ENCODE peak calls at places on chromosomes 3 and 15, in four cellular contexts. Q, D, P and N are unnamed samples.

GRCh38 chr15:69443032-69443611 is 9.5 kb upstream of the RPLP1 start:
- DNase-seq in Q (no peak), D (no peak), P (no peak), N (no peak)

GRCh38 chr3:55879901-55880331 is 392.8 kb upstream of the WNT5A start:
- DNase-seq in Q (no peak), D (peak), P (no peak), N (no peak)

GRCh38 chr3:124707667-124708066 is 22.6 kb upstream of the UMPS start:
- DNase-seq in Q (no peak), D (peak), P (peak), N (no peak)

GRCh38 chr3:132256984-132257383 is 60.2 kb upstream of the ACP3 start:
- DNase-seq in Q (peak), D (peak), P (peak), N (no peak)

GRCh38 chr3:126423191-126424038 is 28.7 kb downstream of the CFAP100 start:
- DNase-seq in Q (no peak), D (no peak), P (no peak), N (no peak)

GRCh38 chr15:28002867-28003266 is 96.2 kb downstream of the OCA2 start:
- DNase-seq in Q (no peak), D (no peak), P (no peak), N (no peak)

GRCh38 chr15:96701443-96701842 is 370.9 kb downstream of the NR2F2 start:
- DNase-seq in Q (no peak), D (no peak), P (no peak), N (no peak)

GRCh38 chr15:88653200-88654064 is 14.6 kb downstream of the ISG20 start:
- DNase-seq in Q (no peak), D (no peak), P (peak), N (no peak)

GRCh38 chr15:73605759-73606423 is 27.3 kb downstream of the NPTN start:
- DNase-seq in Q (no peak), D (no peak), P (no peak), N (no peak)

GRCh38 chr15:99408236-99409096 is 157.2 kb downstream of the LRRC28 start:
- DNase-seq in Q (peak), D (peak), P (peak), N (no peak)

GRCh38 chr3:12916159-12916558 is 74.8 kb upstream of the RPL32 start:
- DNase-seq in Q (no peak), D (no peak), P (no peak), N (no peak)

GRCh38 chr15:76951161-76951714 is 19.7 kb downstream of the RCN2 start:
- DNase-seq in Q (no peak), D (no peak), P (no peak), N (no peak)

GRCh38 chr3:47004369-47005211 is 25.1 kb downstream of the NBEAL2 start:
- DNase-seq in Q (no peak), D (no peak), P (no peak), N (no peak)

GRCh38 chr3:65854606-65855304 is 184.0 kb downstream of the MAGI1 start:
- DNase-seq in Q (no peak), D (no peak), P (peak), N (peak)

GRCh38 chr3:107208100-107208499 is 169.1 kb upstream of the CCDC54 start:
- DNase-seq in Q (peak), D (peak), P (peak), N (peak)

GRCh38 chr15:68646156-68646555 is 67.4 kb downstream of the CORO2B start:
- DNase-seq in Q (no peak), D (no peak), P (no peak), N (no peak)

GRCh38 chr3:31132132-31132769 is 237.8 kb upstream of the GADL1 start:
- DNase-seq in Q (peak), D (peak), P (peak), N (peak)

GRCh38 chr3:37210230-37210629 is 35.8 kb upstream of the LRRFIP2 start:
- DNase-seq in Q (no peak), D (no peak), P (peak), N (no peak)

GRCh38 chr3:64445318-64446300 is 220.3 kb upstream of the PRICKLE2 start:
- DNase-seq in Q (peak), D (no peak), P (no peak), N (no peak)

GRCh38 chr3:45473841-45474240 is 85.5 kb downstream of the LARS2 start:
- DNase-seq in Q (no peak), D (peak), P (no peak), N (no peak)

GRCh38 chr15:96867992-96868391 is 537.5 kb downstream of the NR2F2 start:
- DNase-seq in Q (no peak), D (no peak), P (no peak), N (no peak)

GRCh38 chr3:140942221-140943104 is 827 bp downstream of the SLC25A36 start:
- DNase-seq in Q (peak), D (peak), P (peak), N (no peak)

GRCh38 chr3:140941090-140941433 is 574 bp upstream of the SLC25A36 start:
- DNase-seq in Q (no peak), D (no peak), P (no peak), N (no peak)

GRCh38 chr3:140948460-140949249 is 7.0 kb downstream of the SLC25A36 start:
- DNase-seq in Q (no peak), D (no peak), P (no peak), N (no peak)

GRCh38 chr3:140941434-140942220 is at the start of gene SLC25A36:
- DNase-seq in Q (peak), D (peak), P (peak), N (peak)

DNA sequence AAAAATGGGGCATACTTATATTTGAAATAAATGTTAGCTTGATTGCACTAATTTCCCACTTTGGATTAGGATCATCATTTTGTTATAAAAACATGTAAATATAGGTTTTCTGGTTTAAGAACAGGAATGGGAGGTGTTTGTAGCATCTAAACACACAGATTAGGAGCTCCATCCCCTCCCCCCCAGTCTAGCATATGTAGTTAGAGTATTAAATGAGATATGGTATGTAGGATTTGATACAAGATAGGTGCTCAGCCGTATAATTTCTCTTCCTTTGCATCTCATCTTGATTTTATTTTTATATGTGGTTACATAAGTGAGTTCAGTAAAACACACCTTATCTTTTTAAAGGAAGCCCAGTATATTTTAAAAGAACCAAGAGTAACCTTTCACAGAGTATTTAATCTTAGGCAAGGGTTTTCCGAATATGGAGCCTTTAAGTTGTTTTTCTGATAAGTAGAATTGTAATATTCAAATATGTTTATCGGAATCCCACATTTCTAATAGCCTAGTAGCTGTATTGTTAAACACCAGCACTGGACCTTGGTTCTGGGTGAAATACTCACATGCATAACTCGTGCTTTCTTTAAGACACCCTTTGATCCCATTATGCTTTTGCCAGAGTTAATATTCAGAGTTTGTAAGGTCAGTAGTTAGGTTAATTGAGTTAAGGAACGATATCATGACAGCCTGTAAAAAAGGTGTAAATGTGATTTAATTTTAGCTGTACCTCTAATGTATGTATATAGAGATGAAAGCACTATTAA is 2.3 kb downstream of the SLC25A36 start:
- DNase-seq in Q (no peak), D (no peak), P (no peak), N (no peak)
- H3K4me3 ChIP-seq in Q (no peak), D (no peak), P (peak), N (peak)

GRCh38 chr3:57141719-57142118 is 23.4 kb downstream of the IL17RD start:
- DNase-seq in Q (no peak), D (no peak), P (no peak), N (no peak)
- TF ChIP-seq CTCF in Q (no peak), D (no peak), P (no peak), N (peak)

DNA sequence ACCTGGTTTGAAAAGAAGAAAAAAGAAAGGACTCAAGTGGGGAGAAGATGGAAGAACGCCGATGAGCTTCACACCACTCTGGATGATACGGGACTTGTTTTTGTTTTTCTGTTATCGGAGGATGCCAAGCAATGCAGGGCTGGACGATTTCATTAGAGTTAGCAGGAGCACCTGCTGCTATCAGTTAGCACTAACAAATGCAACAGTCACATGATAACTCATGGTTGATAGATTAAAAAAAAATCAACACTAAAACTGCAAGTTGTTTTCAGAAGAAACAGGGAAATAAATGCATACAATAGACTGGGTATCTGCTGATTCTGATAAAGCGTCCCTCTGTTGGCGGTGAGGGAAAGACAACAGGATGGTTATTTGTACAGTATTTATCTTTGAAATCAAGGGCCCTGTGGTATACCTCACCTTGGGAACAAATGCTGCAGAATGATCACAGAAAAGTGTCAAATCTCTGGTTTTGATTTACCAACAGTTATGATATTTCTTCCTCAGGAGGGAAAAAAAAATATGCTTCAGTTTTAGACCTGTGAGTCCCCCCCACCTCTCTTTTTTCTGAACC is 575.1 kb downstream of the FOXP1 start:
- DNase-seq in Q (no peak), D (no peak), P (no peak), N (no peak)
- H3K4me3 ChIP-seq in Q (no peak), D (no peak), P (no peak), N (no peak)

DNA sequence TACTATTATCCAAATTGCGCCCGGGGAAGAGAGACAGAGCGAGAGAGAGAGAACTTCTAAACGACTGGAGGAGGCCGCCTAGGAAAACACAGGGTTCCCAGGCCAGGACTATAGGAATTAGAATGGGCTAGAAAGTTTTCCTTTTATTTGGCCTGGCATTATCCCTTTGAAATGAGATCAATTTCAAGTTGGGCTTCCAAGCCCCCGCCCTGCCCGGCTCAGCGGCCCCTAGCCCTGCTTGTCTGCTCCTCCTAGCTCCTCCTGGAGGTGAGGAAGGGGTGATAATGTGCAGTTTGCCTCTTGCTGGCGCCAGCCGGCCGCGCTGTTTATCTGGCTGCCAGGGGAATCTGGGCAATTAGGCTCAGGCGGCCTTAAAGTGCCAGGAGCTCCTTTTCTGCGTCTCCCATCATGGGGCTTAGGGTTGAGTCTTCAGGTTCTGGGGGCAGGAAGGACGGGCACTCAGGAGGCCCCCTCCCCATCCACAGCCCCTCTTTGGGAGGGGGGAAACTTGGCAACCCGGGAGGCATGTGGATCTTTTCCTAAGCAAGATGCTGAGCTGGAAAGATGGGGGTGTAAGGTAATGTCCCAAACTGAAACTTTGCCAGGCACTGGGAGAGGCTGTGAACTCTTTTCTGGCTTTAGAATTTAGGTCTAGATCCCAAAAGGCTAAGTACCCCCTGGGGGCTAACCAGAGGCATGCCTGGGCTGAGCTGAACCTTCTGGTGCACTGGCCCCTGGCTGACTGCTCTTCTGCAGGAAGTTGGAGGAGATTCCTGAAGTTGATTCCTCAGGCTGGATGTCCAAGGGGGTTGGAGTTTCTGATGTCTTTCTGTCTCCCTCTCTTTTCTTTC is 5.5 kb downstream of the SMAD6 start:
- DNase-seq in Q (peak), D (peak), P (no peak), N (no peak)
- TF ChIP-seq CTCF in Q (peak), D (peak), P (no peak), N (no peak)